ENCODE peak calls at places on chromosomes 5 and 9, in five cellular contexts. U is non-pigmented ciliary epithelial cell; C is activated naive CD8-positive, alpha-beta T cell treated with anti-CD3 and anti-CD28 coated beads, Interleukin-2, amount 50 U/mL, for 24 hours; G is NCI-H1092 treated with DMSO at 0.1 percent for 48 hours; K is KG1. E is an unnamed sample.

GRCh38 chr9:121466142-121466541 is 33.5 kb downstream of the GGTA1 start:
- DNase-seq in C (no peak), U (no peak), G (no peak), K (no peak), E (no peak)

GRCh38 chr5:40401281-40401680 is 278.4 kb upstream of the PTGER4 start:
- DNase-seq in G (no peak), K (no peak), C (no peak), U (no peak), E (no peak)

GRCh38 chr5:33513786-33514185 is 73.0 kb downstream of the TARS1 start:
- DNase-seq in C (no peak), G (no peak), K (no peak), U (no peak), E (no peak)

GRCh38 chr5:133870661-133871060 is 97.8 kb downstream of the C5orf15 start:
- DNase-seq in K (no peak), U (peak), G (no peak), C (no peak), E (peak)

GRCh38 chr5:56668996-56669395 is 146.4 kb upstream of the MAP3K1 start:
- DNase-seq in K (no peak), G (no peak), C (no peak), U (no peak), E (no peak)

GRCh38 chr9:116504893-116505480 is 182.1 kb upstream of the TRIM32 start:
- DNase-seq in C (no peak), U (no peak), K (no peak), G (no peak), E (no peak)

GRCh38 chr5:102807878-102808502 is 52.9 kb downstream of the PAM start:
- DNase-seq in K (no peak), C (no peak), G (peak), U (peak), E (no peak)

GRCh38 chr5:78504726-78505431 is 143.7 kb downstream of the LHFPL2 start:
- DNase-seq in C (no peak), K (no peak), U (peak), G (peak), E (peak)

GRCh38 chr9:29449294-29449693 is 1876.0 kb upstream of the C9orf72 start:
- DNase-seq in U (no peak), K (no peak), C (no peak), G (peak), E (no peak)

GRCh38 chr9:77546391-77546790 is 101.7 kb downstream of the GNA14 start:
- DNase-seq in K (no peak), G (no peak), C (no peak), U (peak), E (no peak)

GRCh38 chr5:171840066-171840465 is 54.4 kb downstream of the SMIM23 start:
- DNase-seq in G (peak), C (no peak), K (no peak), U (no peak), E (no peak)

GRCh38 chr5:88926774-88927173 is 43.8 kb upstream of the MEF2C start:
- DNase-seq in U (no peak), G (no peak), C (no peak), K (no peak), E (no peak)

GRCh38 chr5:5344051-5344571 is 78.4 kb upstream of the ICE1 start:
- DNase-seq in C (no peak), U (no peak), G (peak), K (no peak), E (no peak)

GRCh38 chr9:70255521-70255920 is 3.3 kb upstream of the SMC5 start:
- DNase-seq in C (no peak), K (no peak), G (no peak), U (no peak), E (no peak)

GRCh38 chr5:150410524-150411244 is 2.0 kb downstream of the CD74 start:
- DNase-seq in G (peak), K (peak), C (peak), U (no peak), E (peak)

GRCh38 chr5:68465133-68465532 is 249.6 kb downstream of the PIK3R1 start:
- DNase-seq in G (no peak), C (peak), K (no peak), U (no peak), E (no peak)

GRCh38 chr5:39158127-39158593 is 61.2 kb downstream of the FYB1 start:
- DNase-seq in K (no peak), U (no peak), G (no peak), C (no peak), E (no peak)

GRCh38 chr9:92133949-92134604 is 18.9 kb upstream of the SPTLC1 start:
- DNase-seq in C (peak), K (peak), G (peak), U (no peak), E (peak)

GRCh38 chr5:181133610-181134231 is 2.8 kb upstream of the OR2V1 start:
- DNase-seq in G (no peak), K (no peak), U (peak), C (no peak), E (peak)

GRCh38 chr5:40084614-40085013 is 595.1 kb upstream of the PTGER4 start:
- DNase-seq in C (no peak), G (no peak), K (no peak), U (no peak), E (no peak)

GRCh38 chr9:27247756-27248155 is 49.2 kb downstream of the EQTN start:
- DNase-seq in G (peak), K (peak), C (peak), U (no peak), E (peak)

GRCh38 chr5:153276151-153276550 is 214.3 kb upstream of the GRIA1 start:
- DNase-seq in U (no peak), C (peak), G (no peak), K (peak), E (no peak)

GRCh38 chr5:168153263-168153930 is 138.0 kb upstream of the WWC1 start:
- DNase-seq in K (no peak), G (no peak), U (no peak), C (no peak), E (no peak)

GRCh38 chr5:68057186-68057585 is 158.4 kb upstream of the PIK3R1 start:
- DNase-seq in U (no peak), K (no peak), G (no peak), C (no peak), E (no peak)

GRCh38 chr9:33146298-33146697 is 20.8 kb downstream of the B4GALT1 start:
- DNase-seq in U (no peak), C (no peak), K (no peak), G (no peak), E (no peak)

GRCh38 chr5:94228791-94229190 is 389.6 kb downstream of the KIAA0825 start:
- DNase-seq in U (no peak), C (no peak), G (no peak), K (no peak), E (no peak)

GRCh38 chr9:136419092-136419420 is 8.6 kb downstream of the PMPCA start:
- DNase-seq in K (no peak), G (no peak), C (no peak), U (no peak), E (no peak)

GRCh38 chr9:32864926-32865325 is 81.6 kb downstream of the TMEM215 start:
- DNase-seq in C (no peak), U (no peak), G (no peak), K (no peak), E (no peak)

GRCh38 chr5:155929081-155929480 is 397.9 kb upstream of the SGCD start:
- DNase-seq in G (no peak), C (no peak), U (no peak), K (no peak), E (no peak)

GRCh38 chr5:1381370-1382247 is 36.7 kb upstream of the CLPTM1L start:
- DNase-seq in C (no peak), G (no peak), U (no peak), K (no peak), E (no peak)

GRCh38 chr5:59955241-59955640 is 61.7 kb upstream of the PDE4D start:
- DNase-seq in U (no peak), K (no peak), G (no peak), C (no peak), E (no peak)

GRCh38 chr9:75197521-75197920 is 109.2 kb downstream of the OSTF1 start:
- DNase-seq in K (no peak), U (peak), G (no peak), C (no peak), E (no peak)

GRCh38 chr5:64612349-64612961 is 77.8 kb upstream of the SHISAL2B start:
- DNase-seq in C (peak), U (peak), G (peak), K (no peak), E (peak)

GRCh38 chr5:177339107-177339638 is 12.3 kb downstream of the LMAN2 start:
- DNase-seq in U (no peak), C (no peak), K (no peak), G (no peak), E (no peak)

GRCh38 chr9:136587145-136587943 is 41.5 kb upstream of the NOTCH1 start:
- DNase-seq in C (no peak), G (no peak), K (no peak), U (peak), E (no peak)

GRCh38 chr5:108046955-108047670 is 334.8 kb downstream of the FBXL17 start:
- DNase-seq in G (no peak), U (no peak), K (no peak), C (no peak), E (no peak)

E was measured in AG04450.